ENCODE peak calls at places on chromosome X, in nine cellular contexts. N is mesenchymal stem cell, V is tibial artery, H is left lung, Z is cardiac muscle cell, B is neuronal stem cell, A is astrocyte, R is suprapubic skin, J is uterus. T is an unnamed sample. For H3K27me3 and H3K4me1, the result is how much of the 10 kb centered on the place peaks cover.

GRCh38 chrX:2829066-2829430 is 318 bp downstream of the GYG2 start:
- DNase-seq in A (no peak), R (no peak), Z (no peak), B (peak), N (no peak), H (peak), J (no peak), V (no peak), T (no peak)

GRCh38 chrX:115268421-115268820 is 21.1 kb upstream of the LUZP4 start:
- DNase-seq in V (no peak), A (no peak), J (no peak), H (no peak), N (no peak), Z (peak), B (no peak), R (no peak), T (no peak)

GRCh38 chrX:47697171-47697570 is 38.2 kb upstream of the UXT start:
- DNase-seq in H (no peak), J (no peak), R (no peak), V (no peak), A (no peak), B (no peak), N (no peak), Z (peak), T (no peak)

GRCh38 chrX:105307762-105308161 is 87.3 kb upstream of the TEX13A start:
- DNase-seq in N (no peak), Z (peak), J (no peak), B (no peak), R (no peak), V (no peak), H (no peak), A (peak), T (no peak)

GRCh38 chrX:53266914-53267313 is 14.5 kb downstream of the IQSEC2 start:
- DNase-seq in J (no peak), H (no peak), A (no peak), N (no peak), V (no peak), Z (no peak), B (no peak), R (no peak), T (no peak)

GRCh38 chrX:42128587-42128986 is 205.2 kb upstream of the CASK start:
- DNase-seq in B (no peak), N (no peak), A (no peak), J (no peak), H (no peak), R (no peak), V (no peak), Z (no peak), T (no peak)

GRCh38 chrX:104469771-104470170 is 96.2 kb upstream of the IL1RAPL2 start:
- DNase-seq in H (no peak), R (no peak), V (no peak), A (no peak), N (no peak), Z (no peak), J (no peak), B (no peak), T (no peak)

GRCh38 chrX:100615015-100615414 is 21.6 kb downstream of the TSPAN6 start:
- DNase-seq in R (no peak), B (no peak), H (no peak), N (peak), Z (peak), A (peak), J (no peak), V (no peak), T (no peak)

GRCh38 chrX:41478397-41478911 is 31.3 kb downstream of the NYX start:
- DNase-seq in A (no peak), B (no peak), N (no peak), Z (no peak), H (no peak), J (no peak), R (no peak), V (no peak), T (no peak)

GRCh38 chrX:30971761-30972603 is 82.9 kb upstream of the TAB3 start:
- DNase-seq in R (no peak), B (peak), Z (peak), A (peak), N (peak), H (no peak), J (no peak), V (no peak), T (peak)

GRCh38 chrX:69153060-69153730 is 12.1 kb downstream of the PJA1 start:
- DNase-seq in V (no peak), B (peak), R (no peak), H (no peak), Z (peak), N (peak), A (no peak), J (peak), T (no peak)

GRCh38 chrX:42714981-42715688 is 62.8 kb downstream of the PPP1R2C start:
- DNase-seq in V (peak), A (peak), H (peak), N (no peak), B (peak), R (no peak), J (no peak), Z (peak), T (peak)

GRCh38 chrX:19852014-19853005 is 35.1 kb downstream of the SH3KBP1 start:
- DNase-seq in N (peak), H (no peak), V (no peak), R (no peak), J (no peak), B (no peak), A (peak), Z (peak), T (no peak)

GRCh38 chrX:66408507-66408906 is 230.4 kb downstream of the EDA2R start:
- DNase-seq in N (no peak), H (no peak), R (no peak), B (no peak), V (no peak), Z (no peak), A (no peak), J (no peak), T (no peak)

GRCh38 chrX:102339312-102340298 is 92.6 kb downstream of the NXF2 start:
- DNase-seq in N (no peak), B (no peak), R (peak), A (no peak), V (no peak), J (no peak), H (no peak), Z (no peak), T (no peak)

GRCh38 chrX:8692886-8693285 is 39.1 kb downstream of the ANOS1 start:
- DNase-seq in J (no peak), N (no peak), R (no peak), V (no peak), A (peak), Z (peak), B (no peak), H (no peak), T (no peak)

GRCh38 chrX:53481093-53481492 is 46.9 kb upstream of the HSD17B10 start:
- DNase-seq in V (no peak), Z (no peak), B (no peak), R (no peak), A (no peak), N (no peak), J (no peak), H (no peak), T (no peak)

GRCh38 chrX:124335598-124335997 is 3.1 kb downstream of the TEX13D start:
- DNase-seq in R (no peak), Z (no peak), J (no peak), N (no peak), H (no peak), V (no peak), A (no peak), B (no peak), T (no peak)

GRCh38 chrX:143429831-143430230 is 87.4 kb downstream of the SPANXN3 start:
- DNase-seq in J (no peak), R (no peak), H (no peak), Z (no peak), V (no peak), A (no peak), B (no peak), N (no peak), T (no peak)

GRCh38 chrX:39261446-39262147 is 460.3 kb downstream of the MID1IP1 start:
- DNase-seq in V (no peak), N (peak), J (no peak), A (peak), B (peak), Z (peak), H (no peak), R (no peak), T (no peak)

GRCh38 chrX:69605521-69605920 is 10.4 kb upstream of the EDA start:
- DNase-seq in R (no peak), A (no peak), J (no peak), V (no peak), Z (no peak), N (no peak), B (no peak), H (no peak), T (no peak)

GRCh38 chrX:153685751-153686676 is 1.7 kb upstream of the SLC6A8 start:
- DNase-seq in A (no peak), H (no peak), J (peak), Z (no peak), N (no peak), R (no peak), B (no peak), V (no peak), T (no peak)

GRCh38 chrX:9656277-9656676 is 109.4 kb downstream of the GPR143 start:
- DNase-seq in H (no peak), N (peak), J (no peak), V (no peak), Z (no peak), R (no peak), A (no peak), B (no peak), T (no peak)

GRCh38 chrX:54495814-54496516 is at the start of gene FGD1:
- DNase-seq in J (peak), N (peak), A (peak), H (peak), R (no peak), V (peak), Z (peak), B (peak), T (no peak)

GRCh38 chrX:39453847-39454645 is 643.7 kb downstream of the BCOR start:
- DNase-seq in N (no peak), R (no peak), J (no peak), V (no peak), A (no peak), Z (no peak), B (no peak), H (no peak), T (no peak)

GRCh38 chrX:150767045-150767395 is 73.8 kb downstream of the MTMR1 start:
- DNase-seq in N (no peak), A (no peak), B (no peak), V (no peak), J (no peak), H (no peak), Z (peak), R (no peak), T (no peak)

GRCh38 chrX:9785252-9785943 is 831 bp upstream of the SHROOM2 start:
- DNase-seq in Z (no peak), J (no peak), B (no peak), H (no peak), A (no peak), V (no peak), N (no peak), R (no peak), T (no peak)

GRCh38 chrX:39212456-39212855 is 411.2 kb downstream of the MID1IP1 start:
- DNase-seq in N (no peak), J (no peak), R (no peak), H (no peak), B (no peak), A (no peak), Z (no peak), V (no peak), T (no peak)

GRCh38 chrX:110836982-110837381 is 41.4 kb upstream of the CHRDL1 start:
- DNase-seq in H (no peak), N (no peak), J (no peak), V (no peak), R (no peak), B (no peak), A (no peak), Z (peak), T (no peak)

GRCh38 chrX:40719218-40719617 is 16.1 kb downstream of the MED14 start:
- DNase-seq in N (peak), V (no peak), J (no peak), Z (peak), R (no peak), B (no peak), A (peak), H (no peak), T (no peak)

GRCh38 chrX:154026136-154026806 is 6.6 kb upstream of the IRAK1 start:
- DNase-seq in Z (no peak), J (no peak), R (no peak), N (no peak), B (no peak), V (no peak), H (no peak), A (no peak), T (no peak)

GRCh38 chrX:137034508-137034872 is 695 bp upstream of the GPR101 start:
- DNase-seq in Z (no peak), A (no peak), H (no peak), B (no peak), R (no peak), J (no peak), N (no peak), V (no peak), T (no peak)
- H3K27me3 ChIP-seq in Z (half or more), A (under half), H (half or more), B (half or more), R (under half), J (under half), N (half or more), V (under half), T (half or more)

GRCh38 chrX:120464409-120464808 is 4.7 kb downstream of the LAMP2 start:
- DNase-seq in J (no peak), A (no peak), R (no peak), B (no peak), H (no peak), Z (no peak), V (no peak), N (no peak), T (no peak)
- H3K4me1 ChIP-seq in J (under half), A (under half), R (under half), B (under half), H (half or more), Z (under half), V (under half), N (under half), T (under half)

GRCh38 chrX:1112321-1112720 is 100.1 kb downstream of the CRLF2 start:
- DNase-seq in R (no peak), A (no peak), B (no peak), V (no peak), N (no peak), Z (no peak), H (no peak), J (no peak), T (no peak)
- H3K4me3 ChIP-seq in R (no peak), A (no peak), B (peak), V (no peak), N (no peak), Z (no peak), H (no peak), J (no peak), T (no peak)

DNA sequence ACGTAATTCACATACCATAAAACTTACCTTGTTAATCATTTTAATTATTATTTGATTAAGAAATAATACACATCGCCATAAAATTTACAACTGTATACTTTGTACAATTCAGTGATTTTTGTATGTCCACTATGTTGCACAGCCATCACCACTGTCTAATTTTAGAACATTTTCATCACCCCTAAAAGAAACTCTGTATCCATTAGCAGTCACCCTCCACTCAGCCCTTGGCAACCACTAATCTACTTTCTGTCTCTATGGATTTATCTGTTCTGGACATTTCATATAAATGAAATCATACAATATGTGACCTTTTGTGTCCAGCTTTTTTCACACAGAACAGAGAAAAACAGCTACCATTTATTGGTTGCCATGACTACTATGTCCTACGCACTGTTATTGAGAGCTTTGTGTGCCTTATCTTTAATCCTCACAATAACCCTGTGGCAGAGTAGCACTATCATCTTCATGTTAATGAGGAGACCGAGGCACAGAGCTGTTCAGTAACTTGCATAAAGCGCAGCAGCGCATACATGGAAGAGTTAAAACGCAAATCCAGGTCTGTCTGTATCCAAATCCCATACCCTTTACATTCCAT is 64.6 kb upstream of the PAGE1 start:
- DNase-seq in A (no peak), J (no peak), H (no peak), Z (no peak), V (no peak), N (no peak), B (no peak), R (no peak), T (no peak)
- H3K27me3 ChIP-seq in A (under half), J (under half), H (under half), Z (under half), V (under half), N (under half), B (under half), R (under half), T (under half)

T was measured in iPS DF 6.9.